ENCODE peak calls at places on chromosomes 11 and 22, in six cellular contexts. One of them, this sample, is unnamed.

GRCh38 chr11:102555091-102555490 is 24.5 kb upstream of the MMP7 start:
- DNase-seq in neuronal stem cell: no peak
- DNase-seq in GM23248: no peak
- DNase-seq in kidney: no peak
- DNase-seq in mesenchymal stem cell: no peak
- DNase-seq in fibroblast of lung: no peak
- DNase-seq in this sample: no peak

GRCh38 chr11:76615950-76616349 is 54.6 kb downstream of the LRRC32 start:
- DNase-seq in neuronal stem cell: no peak
- DNase-seq in GM23248: peak
- DNase-seq in kidney: no peak
- DNase-seq in mesenchymal stem cell: no peak
- DNase-seq in fibroblast of lung: peak
- DNase-seq in this sample: no peak

GRCh38 chr22:37485006-37485713 is 1.0 kb downstream of the MFNG start:
- DNase-seq in neuronal stem cell: no peak
- DNase-seq in GM23248: no peak
- DNase-seq in kidney: no peak
- DNase-seq in mesenchymal stem cell: no peak
- DNase-seq in fibroblast of lung: no peak
- DNase-seq in this sample: peak

GRCh38 chr11:114909866-114910265 is 231.5 kb downstream of the NXPE2 start:
- DNase-seq in neuronal stem cell: no peak
- DNase-seq in GM23248: no peak
- DNase-seq in kidney: no peak
- DNase-seq in mesenchymal stem cell: no peak
- DNase-seq in fibroblast of lung: no peak
- DNase-seq in this sample: no peak

GRCh38 chr11:69373251-69373635 is 79.3 kb downstream of the MYEOV start:
- DNase-seq in neuronal stem cell: no peak
- DNase-seq in GM23248: no peak
- DNase-seq in kidney: no peak
- DNase-seq in mesenchymal stem cell: no peak
- DNase-seq in fibroblast of lung: no peak
- DNase-seq in this sample: no peak

GRCh38 chr11:26578998-26579635 is 7.1 kb upstream of the MUC15 start:
- DNase-seq in neuronal stem cell: no peak
- DNase-seq in GM23248: peak
- DNase-seq in kidney: no peak
- DNase-seq in mesenchymal stem cell: peak
- DNase-seq in fibroblast of lung: peak
- DNase-seq in this sample: no peak

GRCh38 chr11:34481307-34481706 is 32.3 kb downstream of the ELF5 start:
- DNase-seq in neuronal stem cell: no peak
- DNase-seq in GM23248: peak
- DNase-seq in kidney: no peak
- DNase-seq in mesenchymal stem cell: no peak
- DNase-seq in fibroblast of lung: no peak
- DNase-seq in this sample: no peak

GRCh38 chr11:1561266-1561665 is 10.8 kb downstream of the DUSP8 start:
- DNase-seq in neuronal stem cell: no peak
- DNase-seq in GM23248: no peak
- DNase-seq in kidney: no peak
- DNase-seq in mesenchymal stem cell: no peak
- DNase-seq in fibroblast of lung: no peak
- DNase-seq in this sample: no peak

GRCh38 chr11:120539681-120540369 is 28.3 kb downstream of the GRIK4 start:
- DNase-seq in neuronal stem cell: no peak
- DNase-seq in GM23248: peak
- DNase-seq in kidney: no peak
- DNase-seq in mesenchymal stem cell: no peak
- DNase-seq in fibroblast of lung: peak
- DNase-seq in this sample: no peak

GRCh38 chr11:1148752-1149180 is 9.0 kb upstream of the MUC5AC start:
- DNase-seq in neuronal stem cell: no peak
- DNase-seq in GM23248: no peak
- DNase-seq in kidney: no peak
- DNase-seq in mesenchymal stem cell: no peak
- DNase-seq in fibroblast of lung: no peak
- DNase-seq in this sample: no peak

GRCh38 chr11:125382211-125382807 is 113.8 kb downstream of the FEZ1 start:
- DNase-seq in neuronal stem cell: no peak
- DNase-seq in GM23248: no peak
- DNase-seq in kidney: peak
- DNase-seq in mesenchymal stem cell: no peak
- DNase-seq in fibroblast of lung: no peak
- DNase-seq in this sample: no peak

GRCh38 chr22:22479999-22480532 is 28.5 kb downstream of the ZNF280B start:
- DNase-seq in neuronal stem cell: no peak
- DNase-seq in GM23248: peak
- DNase-seq in kidney: no peak
- DNase-seq in mesenchymal stem cell: peak
- DNase-seq in fibroblast of lung: peak
- DNase-seq in this sample: no peak

GRCh38 chr11:102269927-102270326 is 47.4 kb upstream of the BIRC3 start:
- DNase-seq in neuronal stem cell: no peak
- DNase-seq in GM23248: peak
- DNase-seq in kidney: no peak
- DNase-seq in mesenchymal stem cell: no peak
- DNase-seq in fibroblast of lung: peak
- DNase-seq in this sample: no peak

GRCh38 chr22:25334091-25334490 is 114.7 kb downstream of the CRYBB2 start:
- DNase-seq in neuronal stem cell: peak
- DNase-seq in GM23248: peak
- DNase-seq in kidney: no peak
- DNase-seq in mesenchymal stem cell: no peak
- DNase-seq in fibroblast of lung: peak
- DNase-seq in this sample: peak

GRCh38 chr11:131418214-131418613 is 47.8 kb downstream of the NTM start:
- DNase-seq in neuronal stem cell: no peak
- DNase-seq in GM23248: no peak
- DNase-seq in kidney: no peak
- DNase-seq in mesenchymal stem cell: no peak
- DNase-seq in fibroblast of lung: no peak
- DNase-seq in this sample: no peak

GRCh38 chr11:102426570-102426969 is 26.0 kb downstream of the TMEM123 start:
- DNase-seq in neuronal stem cell: no peak
- DNase-seq in GM23248: no peak
- DNase-seq in kidney: no peak
- DNase-seq in mesenchymal stem cell: no peak
- DNase-seq in fibroblast of lung: no peak
- DNase-seq in this sample: no peak

GRCh38 chr22:47160781-47161520 is 398.5 kb downstream of the TBC1D22A start:
- DNase-seq in neuronal stem cell: no peak
- DNase-seq in GM23248: no peak
- DNase-seq in kidney: peak
- DNase-seq in mesenchymal stem cell: no peak
- DNase-seq in fibroblast of lung: no peak
- DNase-seq in this sample: no peak

GRCh38 chr11:10561043-10561818 is 7.2 kb downstream of the LYVE1 start:
- DNase-seq in neuronal stem cell: no peak
- DNase-seq in GM23248: no peak
- DNase-seq in kidney: no peak
- DNase-seq in mesenchymal stem cell: no peak
- DNase-seq in fibroblast of lung: no peak
- DNase-seq in this sample: no peak

DNA sequence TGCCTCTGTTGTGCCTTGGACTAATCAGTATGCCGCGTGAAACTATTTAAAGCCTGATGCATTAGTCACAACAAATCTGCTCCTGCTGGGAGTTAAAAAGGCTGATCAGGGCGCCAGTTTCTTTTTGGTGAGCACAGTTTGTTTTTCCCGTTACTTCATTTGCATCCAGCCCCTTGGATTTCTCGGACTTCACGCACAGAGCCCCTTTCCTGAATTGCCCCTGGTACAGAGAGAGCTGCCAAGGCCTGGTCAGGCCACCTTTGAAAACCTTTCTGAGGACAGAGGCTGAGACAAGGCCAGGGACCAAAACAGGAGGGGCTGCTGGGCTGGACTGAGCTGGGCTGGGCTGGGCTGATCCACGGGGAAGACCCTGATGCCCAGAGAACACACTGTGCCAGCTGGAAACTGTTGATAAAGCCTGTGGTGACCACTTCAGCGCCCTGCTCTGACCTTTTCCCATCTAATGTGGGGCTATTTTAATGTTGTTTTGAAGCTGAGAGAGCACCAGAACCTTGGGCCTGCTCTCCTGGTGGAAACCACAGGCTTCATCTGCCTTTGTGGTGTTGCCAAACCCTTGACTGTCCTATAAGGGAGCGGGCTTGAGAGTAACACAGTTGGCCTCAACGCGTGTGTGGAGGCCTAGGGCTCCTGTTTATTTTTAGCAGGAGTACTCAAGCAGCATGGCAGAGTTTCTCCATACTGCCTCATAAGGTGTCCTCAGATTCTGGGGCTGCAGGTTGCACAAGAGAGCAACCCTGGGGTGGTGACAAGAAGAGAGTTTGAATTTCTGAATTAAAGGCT is 44.2 kb downstream of the NAV2 start:
- DNase-seq in neuronal stem cell: no peak
- DNase-seq in GM23248: peak
- DNase-seq in kidney: no peak
- DNase-seq in mesenchymal stem cell: no peak
- DNase-seq in fibroblast of lung: no peak
- DNase-seq in this sample: no peak
- H3K9ac ChIP-seq in neuronal stem cell: no peak
- H3K9ac ChIP-seq in GM23248: peak
- H3K9ac ChIP-seq in kidney: no peak
- H3K9ac ChIP-seq in mesenchymal stem cell: peak
- H3K9ac ChIP-seq in fibroblast of lung: no peak
- H3K9ac ChIP-seq in this sample: no peak

GRCh38 chr11:116786966-116787365 is 857 bp downstream of the ZPR1 start:
- DNase-seq in neuronal stem cell: no peak
- DNase-seq in GM23248: no peak
- DNase-seq in kidney: no peak
- DNase-seq in mesenchymal stem cell: no peak
- DNase-seq in fibroblast of lung: no peak
- DNase-seq in this sample: no peak
- H3K4me3 ChIP-seq in neuronal stem cell: peak
- H3K4me3 ChIP-seq in GM23248: peak
- H3K4me3 ChIP-seq in kidney: peak
- H3K4me3 ChIP-seq in mesenchymal stem cell: no peak
- H3K4me3 ChIP-seq in fibroblast of lung: peak
- H3K4me3 ChIP-seq in this sample: peak

GRCh38 chr22:42077486-42078125 is 1.9 kb upstream of the SMDT1 start:
- DNase-seq in neuronal stem cell: no peak
- DNase-seq in GM23248: no peak
- DNase-seq in kidney: no peak
- DNase-seq in mesenchymal stem cell: no peak
- DNase-seq in fibroblast of lung: no peak
- DNase-seq in this sample: no peak

GRCh38 chr22:42078469-42079318 is 806 bp upstream of the SMDT1 start:
- DNase-seq in neuronal stem cell: no peak
- DNase-seq in GM23248: peak
- DNase-seq in kidney: peak
- DNase-seq in mesenchymal stem cell: no peak
- DNase-seq in fibroblast of lung: peak
- DNase-seq in this sample: no peak

GRCh38 chr22:42074846-42075245 is 798 bp downstream of the PHETA2 start:
- DNase-seq in neuronal stem cell: no peak
- DNase-seq in GM23248: no peak
- DNase-seq in kidney: no peak
- DNase-seq in mesenchymal stem cell: no peak
- DNase-seq in fibroblast of lung: no peak
- DNase-seq in this sample: no peak

GRCh38 chr22:42075277-42075676 is 1.2 kb downstream of the PHETA2 start:
- DNase-seq in neuronal stem cell: no peak
- DNase-seq in GM23248: no peak
- DNase-seq in kidney: no peak
- DNase-seq in mesenchymal stem cell: no peak
- DNase-seq in fibroblast of lung: no peak
- DNase-seq in this sample: no peak

DNA sequence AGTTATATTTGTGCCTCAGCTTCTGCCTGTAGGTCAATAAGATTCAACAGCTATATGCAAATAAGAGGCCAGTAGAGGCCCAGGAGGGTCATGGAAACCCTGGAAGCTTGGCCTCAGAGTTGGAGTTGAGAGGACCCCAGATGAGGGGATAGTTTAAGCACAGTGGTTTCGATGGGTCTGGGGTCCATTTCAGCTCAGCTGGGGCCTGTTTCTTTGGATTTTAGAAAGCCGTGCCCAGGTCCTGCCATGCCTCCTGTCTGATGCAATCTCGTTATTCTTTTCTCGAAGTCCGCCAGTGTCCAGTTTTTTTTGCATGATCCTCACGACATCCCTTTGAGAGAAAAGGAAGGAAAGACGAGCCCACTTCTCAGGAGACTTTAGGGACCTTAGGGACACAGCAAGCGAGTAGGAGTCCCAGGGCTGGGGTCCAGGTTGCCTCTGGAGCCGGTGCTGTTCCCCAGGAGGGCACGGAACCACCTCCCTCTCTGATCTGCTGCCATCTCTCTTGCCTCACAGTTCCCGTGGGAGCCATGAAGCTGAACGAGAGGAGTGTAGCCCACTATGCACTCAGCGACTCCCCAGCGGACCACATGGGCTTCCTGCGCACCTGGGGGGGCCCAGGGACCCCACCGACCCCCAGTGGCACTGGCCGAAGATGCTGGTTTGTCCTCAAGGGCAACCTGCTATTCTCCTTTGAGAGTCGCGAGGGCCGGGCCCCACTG is 2.6 kb upstream of the SMDT1 start:
- DNase-seq in neuronal stem cell: no peak
- DNase-seq in GM23248: no peak
- DNase-seq in kidney: no peak
- DNase-seq in mesenchymal stem cell: no peak
- DNase-seq in fibroblast of lung: no peak
- DNase-seq in this sample: no peak
- H3K9ac ChIP-seq in neuronal stem cell: no peak
- H3K9ac ChIP-seq in GM23248: no peak
- H3K9ac ChIP-seq in kidney: no peak
- H3K9ac ChIP-seq in mesenchymal stem cell: no peak
- H3K9ac ChIP-seq in fibroblast of lung: no peak
- H3K9ac ChIP-seq in this sample: no peak

GRCh38 chr22:30298005-30298701 is 8.8 kb upstream of the CASTOR1 start:
- DNase-seq in neuronal stem cell: no peak
- DNase-seq in GM23248: no peak
- DNase-seq in kidney: no peak
- DNase-seq in mesenchymal stem cell: no peak
- DNase-seq in fibroblast of lung: no peak
- DNase-seq in this sample: no peak
- H3K4me3 ChIP-seq in neuronal stem cell: no peak
- H3K4me3 ChIP-seq in GM23248: no peak
- H3K4me3 ChIP-seq in kidney: no peak
- H3K4me3 ChIP-seq in mesenchymal stem cell: no peak
- H3K4me3 ChIP-seq in fibroblast of lung: no peak
- H3K4me3 ChIP-seq in this sample: no peak

GRCh38 chr11:95925011-95925410 is 1.1 kb upstream of the MTMR2 start:
- DNase-seq in neuronal stem cell: no peak
- DNase-seq in GM23248: peak
- DNase-seq in kidney: no peak
- DNase-seq in mesenchymal stem cell: peak
- DNase-seq in fibroblast of lung: peak
- DNase-seq in this sample: no peak
- H3K9ac ChIP-seq in neuronal stem cell: no peak
- H3K9ac ChIP-seq in GM23248: peak
- H3K9ac ChIP-seq in kidney: peak
- H3K9ac ChIP-seq in mesenchymal stem cell: peak
- H3K9ac ChIP-seq in fibroblast of lung: no peak
- H3K9ac ChIP-seq in this sample: peak

This sample was measured in DND-41.